ENCODE peak calls at places on chromosomes 16 and 17, in five cellular contexts. F is kidney, Z is AG04450, N is GM13976, J is mucosa of descending colon. G is an unnamed sample.

GRCh38 chr16:54928421-54929089 is 2.1 kb upstream of the IRX5 start:
- DNase-seq in F (peak), Z (no peak), N (peak), J (peak), G (peak)

GRCh38 chr16:24747425-24747824 is 18.0 kb downstream of the TNRC6A start:
- DNase-seq in F (no peak), Z (no peak), N (no peak), J (no peak), G (no peak)

GRCh38 chr16:85149776-85150175 is 37.5 kb upstream of the CIBAR2 start:
- DNase-seq in F (peak), Z (no peak), N (no peak), J (no peak), G (peak)

GRCh38 chr16:83995756-83996155 is 27.7 kb downstream of the NECAB2 start:
- DNase-seq in F (no peak), Z (no peak), N (peak), J (no peak), G (no peak)

GRCh38 chr17:3730881-3731429 is 7.3 kb downstream of the HASPIN start:
- DNase-seq in F (no peak), Z (no peak), N (no peak), J (no peak), G (peak)

GRCh38 chr17:53844476-53845107 is 21.9 kb downstream of the KIF2B start:
- DNase-seq in F (no peak), Z (no peak), N (no peak), J (no peak), G (no peak)

GRCh38 chr16:59573528-59574271 is 839.6 kb upstream of the GOT2 start:
- DNase-seq in F (no peak), Z (peak), N (no peak), J (no peak), G (peak)

GRCh38 chr17:34981538-34982241 is 1.4 kb downstream of the LIG3 start:
- DNase-seq in F (no peak), Z (no peak), N (no peak), J (no peak), G (peak)

GRCh38 chr17:50169121-50169764 is 3.4 kb downstream of the SGCA start:
- DNase-seq in F (peak), Z (no peak), N (peak), J (peak), G (peak)

GRCh38 chr17:67281053-67281452 is 36.1 kb upstream of the HELZ start:
- DNase-seq in F (peak), Z (no peak), N (no peak), J (no peak), G (no peak)

GRCh38 chr16:60636117-60636516 is 1400.1 kb downstream of the CDH8 start:
- DNase-seq in F (no peak), Z (no peak), N (no peak), J (no peak), G (no peak)

GRCh38 chr17:57021226-57021940 is 43.5 kb downstream of the SCPEP1 start:
- DNase-seq in F (no peak), Z (no peak), N (no peak), J (no peak), G (no peak)

GRCh38 chr17:45013021-45013997 is 38.1 kb downstream of the DCAKD start:
- DNase-seq in F (no peak), Z (no peak), N (no peak), J (no peak), G (peak)

GRCh38 chr16:72434159-72434558 is 262.2 kb upstream of the PMFBP1 start:
- DNase-seq in F (no peak), Z (no peak), N (no peak), J (no peak), G (no peak)

GRCh38 chr16:8729779-8730334 is 55.4 kb downstream of the ABAT start:
- DNase-seq in F (no peak), Z (no peak), N (no peak), J (no peak), G (no peak)

GRCh38 chr16:78962457-78962929 is 638.0 kb downstream of the MAF start:
- DNase-seq in F (no peak), Z (no peak), N (peak), J (no peak), G (no peak)

GRCh38 chr17:9977175-9977574 is 72.1 kb upstream of the RCVRN start:
- DNase-seq in F (no peak), Z (no peak), N (no peak), J (no peak), G (no peak)